ENCODE peak calls at places on chromosomes 6 and 20, in ten cellular contexts. One of them, this sample, is unnamed.

GRCh38 chr6:14711056-14711703 is 534.7 kb upstream of the JARID2 start:
- DNase-seq in MV-4-11: peak; percentile 89
- DNase-seq in NCI-H446: peak; percentile 61
- DNase-seq in HuH-7.5: peak; percentile 14
- DNase-seq in stimulated activated CD4-positive, alpha-beta T cell treated with anti-CD3 and anti-CD28 coated beads, Interleukin-15, amount 100 ng/mL, for 48 hours: peak; percentile 72
- DNase-seq in NCI-H1092 treated with DMSO at 0.1 percent for 48 hours: no peak
- DNase-seq in GM04503: peak; percentile 65
- DNase-seq in prostate gland: no peak
- DNase-seq in aorta: no peak
- DNase-seq in pancreas: no peak
- DNase-seq in this sample: peak; percentile 95

GRCh38 chr6:139985236-139985815 is 610.9 kb upstream of the CITED2 start:
- DNase-seq in MV-4-11: no peak
- DNase-seq in NCI-H446: no peak
- DNase-seq in HuH-7.5: no peak
- DNase-seq in stimulated activated CD4-positive, alpha-beta T cell treated with anti-CD3 and anti-CD28 coated beads, Interleukin-15, amount 100 ng/mL, for 48 hours: no peak
- DNase-seq in NCI-H1092 treated with DMSO at 0.1 percent for 48 hours: no peak
- DNase-seq in GM04503: no peak
- DNase-seq in prostate gland: no peak
- DNase-seq in aorta: no peak
- DNase-seq in pancreas: no peak
- DNase-seq in this sample: no peak

GRCh38 chr6:169841251-169841650 is 89.8 kb downstream of the ERMARD start:
- DNase-seq in MV-4-11: no peak
- DNase-seq in NCI-H446: no peak
- DNase-seq in HuH-7.5: no peak
- DNase-seq in stimulated activated CD4-positive, alpha-beta T cell treated with anti-CD3 and anti-CD28 coated beads, Interleukin-15, amount 100 ng/mL, for 48 hours: no peak
- DNase-seq in NCI-H1092 treated with DMSO at 0.1 percent for 48 hours: no peak
- DNase-seq in GM04503: no peak
- DNase-seq in prostate gland: no peak
- DNase-seq in aorta: peak; percentile 36
- DNase-seq in pancreas: no peak
- DNase-seq in this sample: no peak

GRCh38 chr6:38079537-38079936 is 260.0 kb downstream of the ZFAND3 start:
- DNase-seq in MV-4-11: no peak
- DNase-seq in NCI-H446: no peak
- DNase-seq in HuH-7.5: no peak
- DNase-seq in stimulated activated CD4-positive, alpha-beta T cell treated with anti-CD3 and anti-CD28 coated beads, Interleukin-15, amount 100 ng/mL, for 48 hours: no peak
- DNase-seq in NCI-H1092 treated with DMSO at 0.1 percent for 48 hours: no peak
- DNase-seq in GM04503: no peak
- DNase-seq in prostate gland: no peak
- DNase-seq in aorta: no peak
- DNase-seq in pancreas: no peak
- DNase-seq in this sample: no peak

GRCh38 chr6:169097336-169098052 is 156.2 kb downstream of the THBS2 start:
- DNase-seq in MV-4-11: no peak
- DNase-seq in NCI-H446: no peak
- DNase-seq in HuH-7.5: no peak
- DNase-seq in stimulated activated CD4-positive, alpha-beta T cell treated with anti-CD3 and anti-CD28 coated beads, Interleukin-15, amount 100 ng/mL, for 48 hours: no peak
- DNase-seq in NCI-H1092 treated with DMSO at 0.1 percent for 48 hours: no peak
- DNase-seq in GM04503: peak; percentile 76
- DNase-seq in prostate gland: no peak
- DNase-seq in aorta: no peak
- DNase-seq in pancreas: no peak
- DNase-seq in this sample: no peak

GRCh38 chr20:44571367-44571766 is 11.0 kb upstream of the PKIG start:
- DNase-seq in MV-4-11: no peak
- DNase-seq in NCI-H446: no peak
- DNase-seq in HuH-7.5: no peak
- DNase-seq in stimulated activated CD4-positive, alpha-beta T cell treated with anti-CD3 and anti-CD28 coated beads, Interleukin-15, amount 100 ng/mL, for 48 hours: no peak
- DNase-seq in NCI-H1092 treated with DMSO at 0.1 percent for 48 hours: no peak
- DNase-seq in GM04503: no peak
- DNase-seq in prostate gland: no peak
- DNase-seq in aorta: no peak
- DNase-seq in pancreas: no peak
- DNase-seq in this sample: no peak

GRCh38 chr20:5136096-5136495 is 9.3 kb downstream of the CDS2 start:
- DNase-seq in MV-4-11: no peak
- DNase-seq in NCI-H446: no peak
- DNase-seq in HuH-7.5: no peak
- DNase-seq in stimulated activated CD4-positive, alpha-beta T cell treated with anti-CD3 and anti-CD28 coated beads, Interleukin-15, amount 100 ng/mL, for 48 hours: no peak
- DNase-seq in NCI-H1092 treated with DMSO at 0.1 percent for 48 hours: no peak
- DNase-seq in GM04503: no peak
- DNase-seq in prostate gland: no peak
- DNase-seq in aorta: no peak
- DNase-seq in pancreas: no peak
- DNase-seq in this sample: no peak

GRCh38 chr20:61185841-61186601 is 66.0 kb upstream of the CDH4 start:
- DNase-seq in MV-4-11: peak; percentile 1
- DNase-seq in NCI-H446: no peak
- DNase-seq in HuH-7.5: no peak
- DNase-seq in stimulated activated CD4-positive, alpha-beta T cell treated with anti-CD3 and anti-CD28 coated beads, Interleukin-15, amount 100 ng/mL, for 48 hours: no peak
- DNase-seq in NCI-H1092 treated with DMSO at 0.1 percent for 48 hours: no peak
- DNase-seq in GM04503: peak; percentile 92
- DNase-seq in prostate gland: no peak
- DNase-seq in aorta: no peak
- DNase-seq in pancreas: no peak
- DNase-seq in this sample: no peak

GRCh38 chr20:62087227-62087626 is 21.5 kb upstream of the TAF4 start:
- DNase-seq in MV-4-11: no peak
- DNase-seq in NCI-H446: no peak
- DNase-seq in HuH-7.5: no peak
- DNase-seq in stimulated activated CD4-positive, alpha-beta T cell treated with anti-CD3 and anti-CD28 coated beads, Interleukin-15, amount 100 ng/mL, for 48 hours: no peak
- DNase-seq in NCI-H1092 treated with DMSO at 0.1 percent for 48 hours: no peak
- DNase-seq in GM04503: no peak
- DNase-seq in prostate gland: no peak
- DNase-seq in aorta: no peak
- DNase-seq in pancreas: no peak
- DNase-seq in this sample: no peak

GRCh38 chr20:40959325-40960092 is 69.1 kb upstream of the TOP1 start:
- DNase-seq in MV-4-11: no peak
- DNase-seq in NCI-H446: no peak
- DNase-seq in HuH-7.5: no peak
- DNase-seq in stimulated activated CD4-positive, alpha-beta T cell treated with anti-CD3 and anti-CD28 coated beads, Interleukin-15, amount 100 ng/mL, for 48 hours: no peak
- DNase-seq in NCI-H1092 treated with DMSO at 0.1 percent for 48 hours: no peak
- DNase-seq in GM04503: no peak
- DNase-seq in prostate gland: no peak
- DNase-seq in aorta: no peak
- DNase-seq in pancreas: no peak
- DNase-seq in this sample: no peak

GRCh38 chr20:57952136-57952535 is 242.3 kb upstream of the PMEPA1 start:
- DNase-seq in MV-4-11: no peak
- DNase-seq in NCI-H446: no peak
- DNase-seq in HuH-7.5: no peak
- DNase-seq in stimulated activated CD4-positive, alpha-beta T cell treated with anti-CD3 and anti-CD28 coated beads, Interleukin-15, amount 100 ng/mL, for 48 hours: no peak
- DNase-seq in NCI-H1092 treated with DMSO at 0.1 percent for 48 hours: no peak
- DNase-seq in GM04503: no peak
- DNase-seq in prostate gland: no peak
- DNase-seq in aorta: no peak
- DNase-seq in pancreas: no peak
- DNase-seq in this sample: no peak

GRCh38 chr6:23027281-23027680 is 457.9 kb downstream of the HDGFL1 start:
- DNase-seq in MV-4-11: no peak
- DNase-seq in NCI-H446: peak; percentile 40
- DNase-seq in HuH-7.5: no peak
- DNase-seq in stimulated activated CD4-positive, alpha-beta T cell treated with anti-CD3 and anti-CD28 coated beads, Interleukin-15, amount 100 ng/mL, for 48 hours: no peak
- DNase-seq in NCI-H1092 treated with DMSO at 0.1 percent for 48 hours: no peak
- DNase-seq in GM04503: no peak
- DNase-seq in prostate gland: no peak
- DNase-seq in aorta: no peak
- DNase-seq in pancreas: no peak
- DNase-seq in this sample: no peak

GRCh38 chr6:105184921-105185320 is 5.1 kb upstream of the POPDC3 start:
- DNase-seq in MV-4-11: no peak
- DNase-seq in NCI-H446: no peak
- DNase-seq in HuH-7.5: no peak
- DNase-seq in stimulated activated CD4-positive, alpha-beta T cell treated with anti-CD3 and anti-CD28 coated beads, Interleukin-15, amount 100 ng/mL, for 48 hours: no peak
- DNase-seq in NCI-H1092 treated with DMSO at 0.1 percent for 48 hours: no peak
- DNase-seq in GM04503: peak; percentile 65
- DNase-seq in prostate gland: no peak
- DNase-seq in aorta: no peak
- DNase-seq in pancreas: no peak
- DNase-seq in this sample: no peak

GRCh38 chr6:24951831-24952299 is 16.1 kb upstream of the RIPOR2 start:
- DNase-seq in MV-4-11: peak; percentile 98
- DNase-seq in NCI-H446: no peak
- DNase-seq in HuH-7.5: no peak
- DNase-seq in stimulated activated CD4-positive, alpha-beta T cell treated with anti-CD3 and anti-CD28 coated beads, Interleukin-15, amount 100 ng/mL, for 48 hours: no peak
- DNase-seq in NCI-H1092 treated with DMSO at 0.1 percent for 48 hours: no peak
- DNase-seq in GM04503: no peak
- DNase-seq in prostate gland: no peak
- DNase-seq in aorta: no peak
- DNase-seq in pancreas: no peak
- DNase-seq in this sample: peak; percentile 53

GRCh38 chr6:85450578-85450884 is 648 bp downstream of the NT5E start:
- DNase-seq in MV-4-11: no peak
- DNase-seq in NCI-H446: no peak
- DNase-seq in HuH-7.5: no peak
- DNase-seq in stimulated activated CD4-positive, alpha-beta T cell treated with anti-CD3 and anti-CD28 coated beads, Interleukin-15, amount 100 ng/mL, for 48 hours: no peak
- DNase-seq in NCI-H1092 treated with DMSO at 0.1 percent for 48 hours: no peak
- DNase-seq in GM04503: no peak
- DNase-seq in prostate gland: no peak
- DNase-seq in aorta: no peak
- DNase-seq in pancreas: no peak
- DNase-seq in this sample: no peak

This sample was measured in OCI-M1.